ENCODE peak calls at places on chromosomes 1 and 21, in five cellular contexts. One of them, this sample, is unnamed.
A peak's percentile ranks its signal among the peaks of the same experiment; 100 is the strongest.

GRCh38 chr21:42209801-42210479 is 9.0 kb upstream of the ABCG1 start:
- DNase-seq in A549: peak; percentile 43
- DNase-seq in HepG2: no peak
- DNase-seq in heart left ventricle: no peak
- DNase-seq in ovary: no peak
- DNase-seq in this sample: peak; percentile 46

GRCh38 chr1:214551436-214552173 is at the start of gene PTPN14:
- DNase-seq in ovary: peak; percentile 91
- DNase-seq in HepG2: peak; percentile 82
- DNase-seq in A549: peak; percentile 94
- DNase-seq in heart left ventricle: peak; percentile 90
- DNase-seq in this sample: peak; percentile 92

GRCh38 chr1:109255673-109256072 is 6.3 kb downstream of the CELSR2 start:
- DNase-seq in heart left ventricle: no peak
- DNase-seq in ovary: no peak
- DNase-seq in A549: no peak
- DNase-seq in HepG2: no peak
- DNase-seq in this sample: no peak

GRCh38 chr1:29903767-29904166 is 667.4 kb downstream of the PTPRU start:
- DNase-seq in A549: no peak
- DNase-seq in HepG2: no peak
- DNase-seq in ovary: no peak
- DNase-seq in heart left ventricle: no peak
- DNase-seq in this sample: no peak

GRCh38 chr1:7752512-7753417 is 18.3 kb upstream of the VAMP3 start:
- DNase-seq in heart left ventricle: peak; percentile 60
- DNase-seq in ovary: peak; percentile 56
- DNase-seq in A549: peak; percentile 53
- DNase-seq in HepG2: peak; percentile 69
- DNase-seq in this sample: peak; percentile 51

GRCh38 chr1:7695181-7696117 is 75.6 kb upstream of the VAMP3 start:
- DNase-seq in heart left ventricle: no peak
- DNase-seq in A549: no peak
- DNase-seq in ovary: no peak
- DNase-seq in HepG2: no peak
- DNase-seq in this sample: no peak

GRCh38 chr1:14755518-14756252 is 157.2 kb downstream of the KAZN start:
- DNase-seq in ovary: no peak
- DNase-seq in heart left ventricle: no peak
- DNase-seq in A549: no peak
- DNase-seq in HepG2: no peak
- DNase-seq in this sample: no peak

GRCh38 chr1:22341791-22342605 is 109.7 kb upstream of the ZBTB40 start:
- DNase-seq in A549: no peak
- DNase-seq in heart left ventricle: no peak
- DNase-seq in HepG2: no peak
- DNase-seq in ovary: peak; percentile 80
- DNase-seq in this sample: peak; percentile 80

GRCh38 chr1:208081972-208082371 is 162.2 kb downstream of the PLXNA2 start:
- DNase-seq in A549: no peak
- DNase-seq in heart left ventricle: no peak
- DNase-seq in HepG2: no peak
- DNase-seq in ovary: peak; percentile 59
- DNase-seq in this sample: no peak

GRCh38 chr1:70553192-70553956 is 142.3 kb downstream of the CTH start:
- DNase-seq in ovary: no peak
- DNase-seq in heart left ventricle: no peak
- DNase-seq in A549: no peak
- DNase-seq in HepG2: no peak
- DNase-seq in this sample: no peak

GRCh38 chr1:24897263-24898151 is 32.6 kb downstream of the RUNX3 start:
- DNase-seq in A549: no peak
- DNase-seq in ovary: no peak
- DNase-seq in heart left ventricle: peak; percentile 12
- DNase-seq in HepG2: no peak
- DNase-seq in this sample: peak; percentile 7

GRCh38 chr1:7632681-7633080 is 138.4 kb upstream of the VAMP3 start:
- DNase-seq in A549: no peak
- DNase-seq in HepG2: no peak
- DNase-seq in ovary: no peak
- DNase-seq in heart left ventricle: no peak
- DNase-seq in this sample: no peak

GRCh38 chr1:53618218-53619087 is 120.5 kb downstream of the GLIS1 start:
- DNase-seq in ovary: no peak
- DNase-seq in A549: no peak
- DNase-seq in heart left ventricle: peak; percentile 1
- DNase-seq in HepG2: no peak
- DNase-seq in this sample: no peak

GRCh38 chr1:43565600-43566360 is 35.1 kb downstream of the PTPRF start:
- DNase-seq in HepG2: no peak
- DNase-seq in ovary: peak; percentile 71
- DNase-seq in heart left ventricle: peak; percentile 73
- DNase-seq in A549: no peak
- DNase-seq in this sample: peak; percentile 37

GRCh38 chr1:10759413-10760200 is 36.8 kb downstream of the CASZ1 start:
- DNase-seq in HepG2: peak; percentile 38
- DNase-seq in ovary: no peak
- DNase-seq in heart left ventricle: no peak
- DNase-seq in A549: no peak
- DNase-seq in this sample: no peak
- TF ChIP-seq POLR2A in HepG2: no peak
- TF ChIP-seq POLR2A in ovary: no peak
- TF ChIP-seq POLR2A in heart left ventricle: no peak
- TF ChIP-seq POLR2A in A549: no peak
- TF ChIP-seq POLR2A in this sample: no peak

GRCh38 chr1:160261878-160262794 is at the start of gene DCAF8:
- DNase-seq in heart left ventricle: peak; percentile 99
- DNase-seq in A549: peak; percentile 98
- DNase-seq in ovary: peak; percentile 98
- DNase-seq in HepG2: peak; percentile 94
- DNase-seq in this sample: peak; percentile 98
- TF ChIP-seq POLR2A in heart left ventricle: peak; percentile 50
- TF ChIP-seq POLR2A in A549: peak; percentile 97
- TF ChIP-seq POLR2A in ovary: peak; percentile 95
- TF ChIP-seq POLR2A in HepG2: peak; percentile 94
- TF ChIP-seq POLR2A in this sample: peak; percentile 99

GRCh38 chr1:155308493-155309422 is at the start of gene FDPS:
- DNase-seq in heart left ventricle: peak; percentile 99
- DNase-seq in HepG2: peak; percentile 97
- DNase-seq in ovary: peak; percentile 98
- DNase-seq in A549: peak; percentile 99
- DNase-seq in this sample: peak; percentile 98
- TF ChIP-seq POLR2A in heart left ventricle: no peak
- TF ChIP-seq POLR2A in HepG2: peak; percentile 84
- TF ChIP-seq POLR2A in ovary: peak; percentile 48
- TF ChIP-seq POLR2A in A549: peak; percentile 74
- TF ChIP-seq POLR2A in this sample: peak; percentile 72

GRCh38 chr1:200409761-200410565 is at the start of gene ZNF281:
- DNase-seq in A549: peak; percentile 92
- DNase-seq in heart left ventricle: peak; percentile 95
- DNase-seq in HepG2: peak; percentile 85
- DNase-seq in ovary: peak; percentile 88
- DNase-seq in this sample: peak; percentile 94
- TF ChIP-seq POLR2A in A549: peak; percentile 34
- TF ChIP-seq POLR2A in heart left ventricle: peak; percentile 36
- TF ChIP-seq POLR2A in HepG2: peak; percentile 56
- TF ChIP-seq POLR2A in ovary: no peak
- TF ChIP-seq POLR2A in this sample: peak; percentile 81

GRCh38 chr21:32727728-32728454 is at the start of gene SYNJ1:
- DNase-seq in A549: peak; percentile 86
- DNase-seq in heart left ventricle: peak; percentile 96
- DNase-seq in HepG2: peak; percentile 87
- DNase-seq in ovary: peak; percentile 93
- DNase-seq in this sample: peak; percentile 97
- TF ChIP-seq POLR2A in A549: peak; percentile 63
- TF ChIP-seq POLR2A in heart left ventricle: no peak
- TF ChIP-seq POLR2A in HepG2: peak; percentile 82
- TF ChIP-seq POLR2A in ovary: peak; percentile 66
- TF ChIP-seq POLR2A in this sample: peak; percentile 79

GRCh38 chr1:74452035-74452434 is 60.4 kb downstream of the LRRC53 start:
- DNase-seq in ovary: no peak
- DNase-seq in HepG2: no peak
- DNase-seq in heart left ventricle: no peak
- DNase-seq in A549: no peak
- DNase-seq in this sample: no peak
- TF ChIP-seq POLR2A in ovary: no peak
- TF ChIP-seq POLR2A in HepG2: no peak
- TF ChIP-seq POLR2A in heart left ventricle: no peak
- TF ChIP-seq POLR2A in A549: no peak
- TF ChIP-seq POLR2A in this sample: no peak

DNA sequence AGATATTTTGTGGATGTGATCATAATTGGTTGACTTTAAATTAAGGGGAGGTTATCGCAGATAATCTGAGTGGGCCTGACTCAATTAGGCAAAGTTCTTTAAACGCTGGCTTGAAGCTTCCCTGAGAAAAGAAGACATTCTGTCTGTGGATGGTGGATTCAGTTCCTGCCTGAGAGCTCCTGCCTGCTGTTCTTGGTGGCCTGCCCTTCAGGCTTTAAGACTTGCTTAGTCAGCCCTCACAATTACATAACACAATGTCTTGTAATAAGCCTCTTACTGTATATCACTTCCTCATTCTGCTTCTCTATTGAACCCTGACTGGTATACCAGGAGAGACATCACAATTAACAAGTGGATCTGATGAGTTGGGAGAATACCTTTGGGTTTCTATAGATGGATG is 50.2 kb downstream of the KCNJ6 start:
- DNase-seq in HepG2: no peak
- DNase-seq in heart left ventricle: no peak
- DNase-seq in A549: peak; percentile 2
- DNase-seq in ovary: no peak
- DNase-seq in this sample: peak; percentile 27
- TF ChIP-seq POLR2A in HepG2: no peak
- TF ChIP-seq POLR2A in heart left ventricle: no peak
- TF ChIP-seq POLR2A in A549: no peak
- TF ChIP-seq POLR2A in ovary: no peak
- TF ChIP-seq POLR2A in this sample: no peak

GRCh38 chr1:226575436-226576390 is 27.1 kb downstream of the STUM start:
- DNase-seq in HepG2: no peak
- DNase-seq in heart left ventricle: no peak
- DNase-seq in A549: no peak
- DNase-seq in ovary: no peak
- DNase-seq in this sample: no peak
- TF ChIP-seq POLR2A in HepG2: no peak
- TF ChIP-seq POLR2A in heart left ventricle: no peak
- TF ChIP-seq POLR2A in A549: no peak
- TF ChIP-seq POLR2A in ovary: no peak
- TF ChIP-seq POLR2A in this sample: no peak

GRCh38 chr1:55197106-55197505 is 18.1 kb downstream of the USP24 start:
- DNase-seq in ovary: no peak
- DNase-seq in HepG2: no peak
- DNase-seq in heart left ventricle: no peak
- DNase-seq in A549: no peak
- DNase-seq in this sample: no peak
- TF ChIP-seq POLR2A in ovary: no peak
- TF ChIP-seq POLR2A in HepG2: no peak
- TF ChIP-seq POLR2A in heart left ventricle: no peak
- TF ChIP-seq POLR2A in A549: no peak
- TF ChIP-seq POLR2A in this sample: no peak

This sample was measured in adrenal gland.